ENCODE peak calls at places on chromosomes 6 and 20, in four cellular contexts. One of them, this sample, is unnamed.

GRCh38 chr6:118281291-118281690 is 266.8 kb upstream of the PLN start:
- DNase-seq in coronary artery: no peak
- DNase-seq in lower lobe of right lung: no peak
- DNase-seq in breast epithelium: no peak
- DNase-seq in this sample: no peak

GRCh38 chr6:140609956-140610355 is 1235.5 kb upstream of the CITED2 start:
- DNase-seq in coronary artery: no peak
- DNase-seq in lower lobe of right lung: no peak
- DNase-seq in breast epithelium: no peak
- DNase-seq in this sample: no peak

GRCh38 chr20:59560588-59561227 is 43.6 kb upstream of the PHACTR3 start:
- DNase-seq in coronary artery: no peak
- DNase-seq in lower lobe of right lung: no peak
- DNase-seq in breast epithelium: no peak
- DNase-seq in this sample: no peak

GRCh38 chr20:22723659-22724058 is 139.3 kb upstream of the FOXA2 start:
- DNase-seq in coronary artery: no peak
- DNase-seq in lower lobe of right lung: no peak
- DNase-seq in breast epithelium: no peak
- DNase-seq in this sample: no peak

GRCh38 chr6:80714513-80714912 is 608.0 kb downstream of the BCKDHB start:
- DNase-seq in coronary artery: no peak
- DNase-seq in lower lobe of right lung: no peak
- DNase-seq in breast epithelium: no peak
- DNase-seq in this sample: no peak

GRCh38 chr6:18142591-18142861 is 12.4 kb downstream of the TPMT start:
- DNase-seq in coronary artery: no peak
- DNase-seq in lower lobe of right lung: no peak
- DNase-seq in breast epithelium: no peak
- DNase-seq in this sample: no peak

GRCh38 chr20:33803921-33804337 is 7.2 kb upstream of the CHMP4B start:
- DNase-seq in coronary artery: no peak
- DNase-seq in lower lobe of right lung: no peak
- DNase-seq in breast epithelium: no peak
- DNase-seq in this sample: no peak

GRCh38 chr6:167146977-167147376 is 10.8 kb downstream of the GPR31 start:
- DNase-seq in coronary artery: no peak
- DNase-seq in lower lobe of right lung: no peak
- DNase-seq in breast epithelium: no peak
- DNase-seq in this sample: no peak

GRCh38 chr6:42441059-42441471 is 10.7 kb downstream of the TRERF1 start:
- DNase-seq in coronary artery: no peak
- DNase-seq in lower lobe of right lung: no peak
- DNase-seq in breast epithelium: no peak
- DNase-seq in this sample: no peak

GRCh38 chr6:10733151-10733715 is 10.4 kb downstream of the TMEM14C start:
- DNase-seq in coronary artery: no peak
- DNase-seq in lower lobe of right lung: no peak
- DNase-seq in breast epithelium: no peak
- DNase-seq in this sample: no peak

GRCh38 chr20:684676-685319 is 9.2 kb upstream of the SCRT2 start:
- DNase-seq in coronary artery: no peak
- DNase-seq in lower lobe of right lung: no peak
- DNase-seq in breast epithelium: no peak
- DNase-seq in this sample: no peak

GRCh38 chr20:9514461-9515210 is at the start of gene LAMP5:
- DNase-seq in coronary artery: no peak
- DNase-seq in lower lobe of right lung: peak; percentile 47
- DNase-seq in breast epithelium: no peak
- DNase-seq in this sample: peak; percentile 57

GRCh38 chr20:10629946-10630345 is 43.9 kb downstream of the JAG1 start:
- DNase-seq in coronary artery: no peak
- DNase-seq in lower lobe of right lung: no peak
- DNase-seq in breast epithelium: no peak
- DNase-seq in this sample: no peak

GRCh38 chr20:2538931-2539330 is 2.6 kb downstream of the TMC2 start:
- DNase-seq in coronary artery: no peak
- DNase-seq in lower lobe of right lung: no peak
- DNase-seq in breast epithelium: no peak
- DNase-seq in this sample: no peak

GRCh38 chr6:2608508-2608907 is 142.2 kb downstream of the MYLK4 start:
- DNase-seq in coronary artery: no peak
- DNase-seq in lower lobe of right lung: no peak
- DNase-seq in breast epithelium: no peak
- DNase-seq in this sample: no peak

GRCh38 chr6:18055714-18056382 is 66.6 kb downstream of the NHLRC1 start:
- DNase-seq in coronary artery: no peak
- DNase-seq in lower lobe of right lung: no peak
- DNase-seq in breast epithelium: no peak
- DNase-seq in this sample: no peak

GRCh38 chr6:84762220-84762940 is 2.0 kb downstream of the TBX18 start:
- DNase-seq in coronary artery: no peak
- DNase-seq in lower lobe of right lung: no peak
- DNase-seq in breast epithelium: no peak
- DNase-seq in this sample: no peak
- TF ChIP-seq CTCF in coronary artery: no peak
- TF ChIP-seq CTCF in lower lobe of right lung: no peak
- TF ChIP-seq CTCF in breast epithelium: no peak
- TF ChIP-seq CTCF in this sample: no peak

GRCh38 chr6:150549577-150550184 is 50.0 kb upstream of the PLEKHG1 start:
- DNase-seq in coronary artery: no peak
- DNase-seq in lower lobe of right lung: no peak
- DNase-seq in breast epithelium: no peak
- DNase-seq in this sample: no peak

GRCh38 chr6:150550244-150550643 is 49.4 kb upstream of the PLEKHG1 start:
- DNase-seq in coronary artery: no peak
- DNase-seq in lower lobe of right lung: no peak
- DNase-seq in breast epithelium: no peak
- DNase-seq in this sample: no peak

GRCh38 chr6:150547511-150548222 is 52.0 kb upstream of the PLEKHG1 start:
- DNase-seq in coronary artery: no peak
- DNase-seq in lower lobe of right lung: no peak
- DNase-seq in breast epithelium: no peak
- DNase-seq in this sample: no peak

GRCh38 chr6:150546457-150546856 is 53.2 kb upstream of the PLEKHG1 start:
- DNase-seq in coronary artery: no peak
- DNase-seq in lower lobe of right lung: no peak
- DNase-seq in breast epithelium: no peak
- DNase-seq in this sample: no peak

DNA sequence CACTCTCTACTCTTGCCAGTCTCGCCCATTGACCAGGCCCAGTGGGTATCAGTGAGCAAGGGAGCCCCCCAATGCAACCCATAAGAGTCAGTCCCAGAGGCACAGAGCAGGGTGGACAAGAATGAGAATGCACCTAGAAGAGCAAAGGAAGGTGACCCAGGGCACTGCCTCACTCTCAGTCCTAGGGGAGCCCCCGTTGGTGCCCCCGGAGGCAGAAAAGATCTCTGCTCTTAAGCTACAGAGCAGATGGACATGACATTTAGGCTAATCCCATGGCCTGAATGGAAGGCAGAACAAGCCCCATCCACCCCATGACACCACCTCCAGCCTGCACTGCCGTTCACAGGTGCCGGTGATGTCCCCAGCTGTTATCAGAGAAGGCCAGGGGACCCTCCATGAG is 50.7 kb upstream of the PLEKHG1 start:
- DNase-seq in coronary artery: no peak
- DNase-seq in lower lobe of right lung: no peak
- DNase-seq in breast epithelium: no peak
- DNase-seq in this sample: no peak
- TF ChIP-seq CTCF in coronary artery: no peak
- TF ChIP-seq CTCF in lower lobe of right lung: no peak
- TF ChIP-seq CTCF in breast epithelium: no peak
- TF ChIP-seq CTCF in this sample: no peak

DNA sequence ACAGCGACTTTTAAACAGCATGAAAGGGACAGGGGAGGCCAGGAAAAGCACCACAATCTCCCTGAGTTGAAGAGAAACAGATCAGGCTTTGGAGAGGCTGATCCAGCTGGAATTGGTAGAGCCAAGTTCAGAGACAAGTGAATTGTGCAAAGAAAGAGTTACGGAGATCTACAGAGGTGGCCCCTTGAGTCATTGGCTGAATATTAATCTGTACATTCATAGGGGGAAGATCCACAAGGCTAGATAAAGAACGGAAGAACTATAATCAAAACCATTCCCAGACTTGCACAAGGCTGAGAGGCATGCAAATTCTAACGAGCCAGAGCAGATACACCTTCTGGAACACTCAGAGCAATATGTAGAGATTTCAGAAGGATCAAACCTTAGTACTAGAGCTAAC is 14.2 kb upstream of the FOXQ1 start:
- DNase-seq in coronary artery: no peak
- DNase-seq in lower lobe of right lung: no peak
- DNase-seq in breast epithelium: no peak
- DNase-seq in this sample: no peak
- TF ChIP-seq CTCF in coronary artery: no peak
- TF ChIP-seq CTCF in lower lobe of right lung: no peak
- TF ChIP-seq CTCF in breast epithelium: no peak
- TF ChIP-seq CTCF in this sample: no peak

DNA sequence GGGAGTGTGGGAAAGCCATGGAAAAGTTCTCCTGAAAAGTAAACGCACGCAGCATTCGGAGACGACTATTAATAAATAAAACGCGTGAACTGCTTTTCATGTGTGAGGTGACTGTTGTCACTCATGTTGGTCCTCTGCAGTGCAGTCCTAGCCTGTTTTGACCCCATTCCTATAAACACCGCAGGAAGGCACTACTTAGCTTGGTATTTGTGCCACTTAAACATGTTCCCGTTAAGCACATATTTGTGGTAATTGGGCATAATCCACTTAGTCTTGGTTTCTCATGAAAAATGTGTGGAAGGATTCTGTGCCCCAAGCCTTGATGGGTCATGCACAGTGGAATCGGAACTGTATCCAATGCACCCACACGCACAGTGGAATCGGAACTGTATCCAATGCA is 313.9 kb downstream of the THBS2 start:
- DNase-seq in coronary artery: no peak
- DNase-seq in lower lobe of right lung: no peak
- DNase-seq in breast epithelium: no peak
- DNase-seq in this sample: no peak
- TF ChIP-seq CTCF in coronary artery: no peak
- TF ChIP-seq CTCF in lower lobe of right lung: no peak
- TF ChIP-seq CTCF in breast epithelium: no peak
- TF ChIP-seq CTCF in this sample: no peak

GRCh38 chr6:144087789-144088426 is 7.5 kb downstream of the SF3B5 start:
- DNase-seq in coronary artery: no peak
- DNase-seq in lower lobe of right lung: no peak
- DNase-seq in breast epithelium: no peak
- DNase-seq in this sample: no peak
- TF ChIP-seq CTCF in coronary artery: no peak
- TF ChIP-seq CTCF in lower lobe of right lung: no peak
- TF ChIP-seq CTCF in breast epithelium: no peak
- TF ChIP-seq CTCF in this sample: no peak

GRCh38 chr6:161696828-161697227 is 423.0 kb upstream of the AGPAT4 start:
- DNase-seq in coronary artery: no peak
- DNase-seq in lower lobe of right lung: no peak
- DNase-seq in breast epithelium: no peak
- DNase-seq in this sample: no peak

DNA sequence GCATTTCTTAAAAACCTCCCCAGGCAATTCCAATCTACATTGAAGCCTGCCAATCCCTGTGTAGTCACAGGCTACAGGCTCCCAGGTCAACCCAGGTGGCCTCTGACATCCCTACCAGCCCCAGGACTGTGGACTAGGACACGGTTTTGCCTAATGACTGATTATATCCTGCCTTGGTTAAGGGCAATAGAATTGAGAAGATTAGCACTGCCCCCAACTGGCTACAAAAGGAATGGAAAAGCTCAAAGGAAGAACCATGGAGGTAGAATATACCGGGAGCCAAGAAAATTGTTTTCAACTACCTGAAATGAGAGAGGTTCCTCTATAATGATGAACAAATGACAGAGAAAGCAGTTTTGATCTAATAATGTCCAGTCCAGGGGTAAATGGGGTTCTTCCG is 421.1 kb upstream of the AGPAT4 start:
- DNase-seq in coronary artery: no peak
- DNase-seq in lower lobe of right lung: no peak
- DNase-seq in breast epithelium: no peak
- DNase-seq in this sample: no peak
- TF ChIP-seq CTCF in coronary artery: no peak
- TF ChIP-seq CTCF in lower lobe of right lung: peak; percentile 34
- TF ChIP-seq CTCF in breast epithelium: peak; percentile 21
- TF ChIP-seq CTCF in this sample: no peak

GRCh38 chr6:134894800-134895199 is 55.1 kb downstream of the ALDH8A1 start:
- DNase-seq in coronary artery: no peak
- DNase-seq in lower lobe of right lung: no peak
- DNase-seq in breast epithelium: no peak
- DNase-seq in this sample: no peak
- TF ChIP-seq CTCF in coronary artery: no peak
- TF ChIP-seq CTCF in lower lobe of right lung: no peak
- TF ChIP-seq CTCF in breast epithelium: no peak
- TF ChIP-seq CTCF in this sample: no peak

GRCh38 chr20:32028647-32029372 is 18.6 kb downstream of the CCM2L start:
- DNase-seq in coronary artery: no peak
- DNase-seq in lower lobe of right lung: no peak
- DNase-seq in breast epithelium: no peak
- DNase-seq in this sample: no peak

GRCh38 chr20:32029561-32029960 is 19.3 kb downstream of the CCM2L start:
- DNase-seq in coronary artery: no peak
- DNase-seq in lower lobe of right lung: no peak
- DNase-seq in breast epithelium: no peak
- DNase-seq in this sample: no peak

GRCh38 chr20:32027653-32028052 is 17.4 kb downstream of the CCM2L start:
- DNase-seq in coronary artery: no peak
- DNase-seq in lower lobe of right lung: no peak
- DNase-seq in breast epithelium: no peak
- DNase-seq in this sample: no peak

GRCh38 chr20:32034581-32035397 is 17.3 kb upstream of the HCK start:
- DNase-seq in coronary artery: no peak
- DNase-seq in lower lobe of right lung: peak; percentile 61
- DNase-seq in breast epithelium: no peak
- DNase-seq in this sample: no peak

DNA sequence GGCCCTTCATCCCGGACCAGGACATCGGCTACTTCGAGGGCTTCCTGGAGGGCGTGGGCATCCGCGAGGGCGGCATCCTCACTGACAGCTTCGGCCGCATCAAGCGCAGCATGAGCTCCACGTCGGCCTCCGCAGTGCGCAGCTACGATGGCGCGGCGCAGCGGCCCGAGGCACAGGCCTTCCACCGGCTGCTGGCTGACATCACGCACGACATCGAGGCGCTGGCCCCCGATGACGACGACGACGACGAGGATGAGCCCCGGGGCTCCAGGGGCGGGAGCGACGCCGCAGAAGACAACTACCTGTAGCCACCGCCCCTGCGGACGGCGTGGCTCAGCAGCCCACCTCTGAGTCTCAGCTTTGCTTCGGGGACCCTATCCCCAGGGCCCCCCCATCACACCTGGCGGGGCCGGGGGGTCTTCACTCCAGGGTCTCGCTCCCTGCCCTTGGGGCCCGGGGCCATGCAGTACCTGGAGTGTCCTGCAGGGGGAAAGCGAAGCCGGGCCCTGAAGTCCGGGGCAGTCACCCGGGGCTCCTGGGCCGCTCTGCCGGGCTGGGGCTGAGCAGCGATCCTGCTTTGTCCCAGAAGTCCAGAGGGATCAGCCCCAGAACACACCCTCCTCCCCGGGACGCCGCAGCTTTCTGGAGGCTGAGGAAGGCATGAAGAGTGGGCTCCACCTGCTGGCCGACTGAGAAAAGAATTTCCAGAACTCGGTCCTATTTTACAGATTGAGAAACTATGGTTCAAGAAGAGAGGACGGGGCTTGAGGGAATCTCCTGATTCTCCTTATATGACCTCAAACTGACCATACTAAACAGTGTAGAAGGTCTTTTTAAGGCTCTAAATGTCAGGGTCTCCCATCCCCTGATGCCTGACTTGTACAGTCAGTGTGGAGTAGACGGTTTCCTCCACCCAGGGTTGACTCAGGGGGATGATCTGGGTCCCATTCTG is 20.8 kb upstream of the HCK start:
- DNase-seq in coronary artery: peak; percentile 82
- DNase-seq in lower lobe of right lung: peak; percentile 83
- DNase-seq in breast epithelium: peak; percentile 69
- DNase-seq in this sample: peak; percentile 79
- TF ChIP-seq CTCF in coronary artery: peak; percentile 84
- TF ChIP-seq CTCF in lower lobe of right lung: peak; percentile 96
- TF ChIP-seq CTCF in breast epithelium: peak; percentile 81
- TF ChIP-seq CTCF in this sample: peak; percentile 100